ENCODE peak calls at places on chromosomes 12 and 14, in nine cellular contexts. S, W, T, C, R, K, G, N and I are unnamed samples.
A peak's percentile ranks its signal among the peaks of the same experiment; 100 is the strongest.

GRCh38 chr12:131928080-131928764 is 854 bp upstream of the PUS1 start:
- DNase-seq in S (peak; percentile 26), W (no peak), T (no peak), C (no peak), R (no peak), K (no peak), G (peak; percentile 68), N (no peak), I (no peak)

GRCh38 chr14:59455411-59455810 is 9.8 kb downstream of the GPR135 start:
- DNase-seq in S (peak; percentile 76), W (no peak), T (no peak), C (no peak), R (no peak), K (no peak), G (no peak), N (no peak), I (no peak)

GRCh38 chr12:90084018-90084417 is 375.4 kb upstream of the ATP2B1 start:
- DNase-seq in S (peak; percentile 24), W (no peak), T (no peak), C (no peak), R (no peak), K (no peak), G (no peak), N (no peak), I (no peak)

GRCh38 chr12:40054554-40055226 is 51.2 kb downstream of the SLC2A13 start:
- DNase-seq in S (peak; percentile 93), W (no peak), T (no peak), C (no peak), R (peak; percentile 66), K (peak; percentile 15), G (peak; percentile 74), N (no peak), I (no peak)

GRCh38 chr14:23061995-23062394 is 4.7 kb upstream of the CDH24 start:
- DNase-seq in S (peak; percentile 95), W (no peak), T (peak; percentile 71), C (no peak), R (peak; percentile 93), K (peak; percentile 86), G (peak; percentile 87), N (peak; percentile 93), I (no peak)

GRCh38 chr14:54610051-54610977 is 43.4 kb downstream of the SAMD4A start:
- DNase-seq in S (peak; percentile 67), W (no peak), T (no peak), C (no peak), R (no peak), K (no peak), G (no peak), N (no peak), I (no peak)

GRCh38 chr14:53894456-53894855 is 62.2 kb downstream of the BMP4 start:
- DNase-seq in S (peak; percentile 77), W (no peak), T (no peak), C (no peak), R (no peak), K (no peak), G (no peak), N (peak; percentile 63), I (no peak)

GRCh38 chr12:9646794-9647622 is 22.5 kb upstream of the CLEC2D start:
- DNase-seq in S (peak; percentile 45), W (no peak), T (no peak), C (no peak), R (no peak), K (no peak), G (no peak), N (no peak), I (no peak)

GRCh38 chr12:26878661-26879119 is 45.7 kb upstream of the ITPR2 start:
- DNase-seq in S (peak; percentile 29), W (no peak), T (peak; percentile 84), C (peak; percentile 84), R (peak; percentile 87), K (no peak), G (peak; percentile 92), N (peak; percentile 42), I (peak; percentile 67)

GRCh38 chr12:103884316-103884715 is 43.3 kb upstream of the NT5DC3 start:
- DNase-seq in S (peak; percentile 73), W (no peak), T (no peak), C (no peak), R (peak; percentile 55), K (peak; percentile 45), G (no peak), N (no peak), I (no peak)

GRCh38 chr12:53224268-53224896 is 7.6 kb downstream of the RARG start:
- DNase-seq in S (no peak), W (peak; percentile 74), T (peak; percentile 77), C (no peak), R (no peak), K (no peak), G (no peak), N (no peak), I (no peak)

GRCh38 chr12:123139926-123140674 is 10.8 kb downstream of the PITPNM2 start:
- DNase-seq in S (peak; percentile 61), W (no peak), T (peak; percentile 46), C (no peak), R (peak; percentile 79), K (no peak), G (no peak), N (no peak), I (no peak)

GRCh38 chr12:113088971-113089756 is 32.6 kb downstream of the DTX1 start:
- DNase-seq in S (no peak), W (no peak), T (no peak), C (no peak), R (no peak), K (no peak), G (no peak), N (no peak), I (no peak)

GRCh38 chr14:97873291-97873690 is 1076.1 kb downstream of the VRK1 start:
- DNase-seq in S (no peak), W (no peak), T (no peak), C (no peak), R (no peak), K (no peak), G (no peak), N (no peak), I (no peak)

GRCh38 chr12:39102474-39103209 is 197.3 kb upstream of the CPNE8 start:
- DNase-seq in S (peak; percentile 69), W (no peak), T (no peak), C (no peak), R (no peak), K (no peak), G (no peak), N (no peak), I (no peak)

GRCh38 chr12:13347241-13348043 is 150.9 kb downstream of the EMP1 start:
- DNase-seq in S (peak; percentile 91), W (no peak), T (peak; percentile 67), C (no peak), R (no peak), K (no peak), G (no peak), N (peak; percentile 76), I (no peak)

DNA sequence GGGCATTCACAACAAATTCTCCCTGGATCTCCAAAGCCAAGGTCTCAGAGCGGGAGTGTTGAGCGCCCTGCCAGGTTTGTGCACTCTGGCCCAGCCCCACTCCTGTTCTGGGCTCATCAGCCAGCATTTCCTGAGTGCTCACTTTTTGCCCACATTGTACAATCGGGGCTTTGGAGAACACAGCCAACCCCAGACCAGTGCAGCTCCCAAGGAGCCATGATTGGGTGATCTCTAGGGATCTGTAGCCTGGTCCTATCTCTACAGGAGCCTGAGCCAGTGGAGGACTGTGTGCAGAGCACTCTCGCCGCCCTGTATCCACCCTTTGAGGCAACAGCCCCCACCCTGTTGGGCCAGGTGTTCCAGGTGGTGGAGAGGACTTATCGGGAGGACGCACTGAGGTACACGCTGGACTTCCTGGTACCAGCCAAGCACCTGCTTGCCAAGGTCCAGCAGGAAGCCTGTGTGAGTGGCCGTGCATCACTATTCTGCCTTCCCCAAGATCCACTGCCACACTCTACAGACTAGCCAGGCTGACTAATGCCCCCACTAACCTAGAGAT is 2.8 kb downstream of the ARHGEF40 start:
- DNase-seq in S (no peak), W (no peak), T (no peak), C (no peak), R (peak; percentile 33), K (no peak), G (no peak), N (no peak), I (no peak)
- H3K4me3 ChIP-seq in S (no peak overlapping the region), W (no peak overlapping the region), T (no peak overlapping the region), C (peak overlapping the region; percentile 4), R (no peak overlapping the region), K (no peak overlapping the region), G (no peak overlapping the region), N (no peak overlapping the region), I (no peak overlapping the region)

DNA sequence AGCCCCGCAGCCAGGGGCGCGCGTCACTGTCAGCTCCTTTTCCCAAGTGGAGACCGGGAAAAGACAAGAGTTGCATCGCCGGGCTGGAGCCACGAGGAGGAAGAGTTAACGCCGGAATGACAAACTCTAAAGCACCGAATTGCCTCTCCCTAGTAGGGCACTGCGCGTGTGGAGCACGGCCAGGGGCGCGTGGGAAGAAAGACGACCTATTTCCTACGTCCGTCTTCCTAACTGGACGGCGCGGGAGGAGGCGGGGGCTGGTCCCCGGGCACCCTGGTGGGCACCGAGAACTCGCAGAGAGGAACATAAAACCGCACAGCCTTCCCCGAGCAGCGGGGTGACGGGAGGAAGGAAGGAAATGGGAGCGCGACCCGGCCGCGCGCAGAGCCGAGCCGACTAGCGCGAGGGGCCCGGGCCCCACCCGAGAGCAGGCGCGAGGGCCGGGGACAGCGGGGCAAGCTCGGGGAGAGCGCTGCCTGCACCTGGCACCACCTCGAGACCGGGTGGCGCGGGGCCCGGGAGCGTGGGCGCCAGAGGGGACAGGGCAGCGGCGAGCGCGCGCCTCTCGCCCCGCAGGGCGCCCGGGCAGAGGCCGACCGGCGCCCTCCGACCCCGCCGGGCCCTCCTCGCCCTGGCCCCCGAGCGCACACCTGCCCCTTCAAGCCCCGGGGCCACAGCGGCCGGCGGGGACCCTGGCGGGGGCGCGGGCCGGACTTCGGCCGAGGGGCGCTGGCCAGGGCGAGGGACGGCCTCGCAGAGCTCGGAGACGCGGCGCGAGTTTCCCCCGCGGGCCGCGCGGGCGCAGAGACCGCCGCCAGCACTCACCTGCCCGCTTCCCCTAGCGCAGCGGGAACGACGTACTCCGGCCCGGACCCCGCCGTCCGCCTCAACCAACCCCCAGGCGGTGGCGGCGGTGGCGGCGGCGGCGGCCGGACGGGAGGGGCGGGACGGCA is 480 bp downstream of the SETD3 start:
- DNase-seq in S (peak; percentile 58), W (no peak), T (peak; percentile 83), C (peak; percentile 66), R (peak; percentile 78), K (peak; percentile 16), G (peak; percentile 88), N (no peak), I (no peak)
- TF ChIP-seq CTCF in S (no peak), W (peak; percentile 27), T (no peak), C (no peak), R (no peak), K (peak; percentile 27), G (no peak), N (peak; percentile 15), I (no peak)

DNA sequence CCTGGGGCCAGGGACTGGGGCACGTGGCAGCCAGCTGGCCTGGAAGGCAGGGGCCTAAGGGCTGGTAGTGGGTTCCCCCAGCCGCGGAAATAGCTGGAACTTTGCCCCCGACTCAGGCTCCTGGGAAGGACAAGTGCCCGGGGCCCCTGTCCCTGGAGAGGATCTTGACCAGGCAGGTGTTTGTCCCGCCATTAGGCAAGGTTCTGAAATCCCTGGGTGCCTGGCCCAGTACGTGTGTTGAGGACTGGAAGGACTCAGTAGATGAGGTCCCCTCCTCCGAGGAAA is 94.2 kb downstream of the B4GALNT3 start:
- DNase-seq in S (no peak), W (no peak), T (no peak), C (no peak), R (no peak), K (no peak), G (no peak), N (no peak), I (no peak)
- H3K4me3 ChIP-seq in S (no peak overlapping the region), W (no peak overlapping the region), T (no peak overlapping the region), C (no peak overlapping the region), R (no peak overlapping the region), K (no peak overlapping the region), G (no peak overlapping the region), N (no peak overlapping the region), I (no peak overlapping the region)

GRCh38 chr12:75953312-75953906 is 78.2 kb downstream of the PHLDA1 start:
- DNase-seq in S (peak; percentile 70), W (no peak), T (no peak), C (no peak), R (no peak), K (no peak), G (no peak), N (no peak), I (no peak)
- TF ChIP-seq CTCF in S (no peak), W (no peak), T (no peak), C (no peak), R (no peak), K (no peak), G (no peak), N (no peak), I (no peak)